ENCODE peak calls at places on chromosome 18, in five cellular contexts. One of them, this sample, is unnamed.
A peak's percentile ranks its signal among the peaks of the same experiment; 100 is the strongest.

GRCh38 chr18:67072789-67073188 is 443.7 kb downstream of the DSEL start:
- DNase-seq in chondrocyte: no peak
- DNase-seq in Peyer's patch: no peak
- DNase-seq in uterus: no peak
- DNase-seq in fibroblast of lung: no peak
- DNase-seq in this sample: no peak

GRCh38 chr18:49988101-49988500 is 174.8 kb upstream of the ACAA2 start:
- DNase-seq in chondrocyte: no peak
- DNase-seq in uterus: no peak
- DNase-seq in fibroblast of lung: no peak
- DNase-seq in Peyer's patch: no peak
- DNase-seq in this sample: no peak

GRCh38 chr18:40293311-40293710 is 1661.7 kb upstream of the PIK3C3 start:
- DNase-seq in fibroblast of lung: peak; percentile 65
- DNase-seq in Peyer's patch: no peak
- DNase-seq in chondrocyte: no peak
- DNase-seq in uterus: no peak
- DNase-seq in this sample: no peak

GRCh38 chr18:39389800-39390379 is 1824.3 kb upstream of the CELF4 start:
- DNase-seq in fibroblast of lung: peak; percentile 28
- DNase-seq in chondrocyte: no peak
- DNase-seq in uterus: no peak
- DNase-seq in Peyer's patch: no peak
- DNase-seq in this sample: no peak

GRCh38 chr18:33708876-33709275 is 130.9 kb downstream of the ASXL3 start:
- DNase-seq in chondrocyte: no peak
- DNase-seq in uterus: no peak
- DNase-seq in fibroblast of lung: no peak
- DNase-seq in Peyer's patch: no peak
- DNase-seq in this sample: no peak

GRCh38 chr18:42157878-42158277 is 202.8 kb downstream of the PIK3C3 start:
- DNase-seq in uterus: no peak
- DNase-seq in Peyer's patch: no peak
- DNase-seq in chondrocyte: no peak
- DNase-seq in fibroblast of lung: no peak
- DNase-seq in this sample: no peak

GRCh38 chr18:79436556-79437275 is 41.0 kb downstream of the NFATC1 start:
- DNase-seq in uterus: no peak
- DNase-seq in fibroblast of lung: no peak
- DNase-seq in chondrocyte: no peak
- DNase-seq in Peyer's patch: no peak
- DNase-seq in this sample: no peak

GRCh38 chr18:80009661-80010550 is 21.5 kb upstream of the TXNL4A start:
- DNase-seq in uterus: peak; percentile 56
- DNase-seq in chondrocyte: no peak
- DNase-seq in Peyer's patch: no peak
- DNase-seq in fibroblast of lung: peak; percentile 97
- DNase-seq in this sample: peak; percentile 90

GRCh38 chr18:9861933-9862332 is 23.8 kb upstream of the TXNDC2 start:
- DNase-seq in chondrocyte: no peak
- DNase-seq in uterus: no peak
- DNase-seq in Peyer's patch: no peak
- DNase-seq in fibroblast of lung: no peak
- DNase-seq in this sample: no peak

GRCh38 chr18:6370410-6370809 is 44.3 kb downstream of the L3MBTL4 start:
- DNase-seq in Peyer's patch: no peak
- DNase-seq in uterus: no peak
- DNase-seq in fibroblast of lung: no peak
- DNase-seq in chondrocyte: no peak
- DNase-seq in this sample: no peak

GRCh38 chr18:8329186-8329771 is 280.0 kb upstream of the RAB12 start:
- DNase-seq in chondrocyte: no peak
- DNase-seq in fibroblast of lung: peak; percentile 94
- DNase-seq in Peyer's patch: no peak
- DNase-seq in uterus: no peak
- DNase-seq in this sample: peak; percentile 69

GRCh38 chr18:13112982-13113381 is 105.6 kb upstream of the LDLRAD4 start:
- DNase-seq in chondrocyte: no peak
- DNase-seq in Peyer's patch: no peak
- DNase-seq in fibroblast of lung: peak; percentile 42
- DNase-seq in uterus: peak; percentile 49
- DNase-seq in this sample: peak; percentile 68

GRCh38 chr18:35088931-35089330 is 47.7 kb downstream of the MAPRE2 start:
- DNase-seq in Peyer's patch: no peak
- DNase-seq in fibroblast of lung: no peak
- DNase-seq in chondrocyte: no peak
- DNase-seq in uterus: no peak
- DNase-seq in this sample: peak; percentile 9

DNA sequence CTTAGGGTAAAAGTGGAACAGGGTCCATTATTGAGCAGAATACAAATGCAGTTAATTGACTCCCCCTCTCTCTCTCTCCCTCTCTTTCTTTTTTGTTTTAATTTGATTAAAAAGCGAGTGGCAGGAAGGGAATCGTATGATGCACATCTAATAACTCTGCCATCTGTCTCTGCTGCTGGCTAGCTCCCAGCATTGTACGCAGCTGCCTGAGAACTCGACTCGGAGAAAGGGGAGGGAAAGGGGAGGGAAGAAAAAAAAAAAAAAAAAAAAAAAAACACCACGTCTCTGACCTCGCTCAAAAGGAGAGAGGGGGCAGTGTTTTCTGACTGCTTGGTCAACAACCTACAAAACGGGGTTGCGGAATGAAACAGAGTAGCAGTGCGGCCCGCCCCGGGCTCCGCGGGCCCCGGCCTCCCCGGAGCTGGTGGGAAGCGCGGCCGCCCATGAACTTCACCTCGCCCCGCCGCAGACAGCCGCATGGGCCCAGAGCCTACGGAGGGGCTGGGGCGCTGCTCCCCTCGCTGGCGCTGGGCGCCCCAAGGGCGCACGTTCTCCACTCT is 265.7 kb downstream of the TCF4 start:
- DNase-seq in uterus: peak; percentile 83
- DNase-seq in Peyer's patch: peak; percentile 58
- DNase-seq in fibroblast of lung: peak; percentile 98
- DNase-seq in chondrocyte: no peak
- DNase-seq in this sample: peak; percentile 97
- TF ChIP-seq CTCF in uterus: no peak
- TF ChIP-seq CTCF in Peyer's patch: no peak
- TF ChIP-seq CTCF in fibroblast of lung: no peak
- TF ChIP-seq CTCF in chondrocyte: peak; percentile 48
- TF ChIP-seq CTCF in this sample: peak; percentile 15

DNA sequence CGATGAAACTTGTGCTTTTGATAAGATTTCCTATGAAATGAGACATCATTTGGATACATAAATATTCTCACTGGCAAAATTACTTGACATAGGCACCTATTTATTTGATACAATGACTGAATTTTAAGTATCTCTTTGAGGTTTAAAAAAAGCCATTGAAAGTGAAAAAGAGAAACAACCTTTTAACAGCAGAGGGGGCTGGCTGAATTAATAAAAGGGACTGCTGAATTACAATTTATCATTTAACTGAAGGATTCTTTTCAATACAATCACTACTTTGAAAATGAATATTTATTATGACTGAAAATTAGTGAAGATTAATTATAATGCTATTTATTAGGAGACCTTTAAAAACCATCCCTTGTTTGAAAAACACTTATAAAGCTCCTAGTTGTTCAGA is 335.3 kb downstream of the DLGAP1 start:
- DNase-seq in Peyer's patch: no peak
- DNase-seq in uterus: no peak
- DNase-seq in fibroblast of lung: no peak
- DNase-seq in chondrocyte: no peak
- DNase-seq in this sample: no peak
- TF ChIP-seq CTCF in Peyer's patch: no peak
- TF ChIP-seq CTCF in uterus: no peak
- TF ChIP-seq CTCF in fibroblast of lung: no peak
- TF ChIP-seq CTCF in chondrocyte: peak; percentile 65
- TF ChIP-seq CTCF in this sample: no peak

DNA sequence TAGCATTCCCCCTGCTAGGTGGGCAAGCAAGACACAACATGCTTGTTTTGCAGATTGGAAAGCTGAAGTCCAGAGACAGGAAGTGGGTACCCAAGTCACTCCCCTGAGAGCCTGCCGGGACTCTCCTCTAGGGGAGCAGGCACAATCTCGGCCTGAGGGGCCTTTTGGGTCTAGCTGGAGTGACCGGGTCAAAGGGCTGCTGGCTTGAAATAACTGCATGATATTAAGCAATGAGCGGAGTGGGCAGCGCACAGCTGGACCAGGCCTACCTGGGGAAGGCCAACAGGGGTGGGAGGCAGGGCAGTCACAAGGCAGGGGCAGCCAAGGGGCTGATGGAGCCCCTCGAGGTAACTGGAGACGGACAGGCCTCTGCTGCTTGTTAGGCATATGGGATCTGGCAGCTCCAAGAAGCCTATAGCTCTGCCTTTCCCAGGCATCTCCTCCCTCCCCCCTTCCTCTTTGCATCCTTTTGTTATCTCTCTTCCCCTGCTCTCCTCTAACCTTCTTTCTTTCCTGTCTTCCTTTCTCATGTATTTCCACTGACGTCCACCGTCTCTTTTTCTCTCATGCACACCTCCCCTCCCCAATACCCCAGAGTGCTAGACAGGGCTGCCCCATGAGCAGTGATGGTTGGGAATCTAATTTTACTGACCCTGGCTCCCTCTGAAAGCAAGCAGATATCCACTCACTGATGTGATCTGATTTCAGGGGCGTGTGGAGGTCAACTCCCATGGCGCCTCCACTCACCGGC is 237.5 kb downstream of the LOXHD1 start:
- DNase-seq in Peyer's patch: no peak
- DNase-seq in fibroblast of lung: no peak
- DNase-seq in chondrocyte: no peak
- DNase-seq in uterus: no peak
- DNase-seq in this sample: no peak
- TF ChIP-seq CTCF in Peyer's patch: no peak
- TF ChIP-seq CTCF in fibroblast of lung: no peak
- TF ChIP-seq CTCF in chondrocyte: no peak
- TF ChIP-seq CTCF in uterus: no peak
- TF ChIP-seq CTCF in this sample: no peak

GRCh38 chr18:14976736-14977430 is 228.9 kb downstream of the ANKRD30B start:
- DNase-seq in uterus: no peak
- DNase-seq in fibroblast of lung: peak; percentile 47
- DNase-seq in chondrocyte: no peak
- DNase-seq in Peyer's patch: no peak
- DNase-seq in this sample: no peak

GRCh38 chr18:14978191-14978590 is 230.2 kb downstream of the ANKRD30B start:
- DNase-seq in chondrocyte: no peak
- DNase-seq in fibroblast of lung: no peak
- DNase-seq in Peyer's patch: no peak
- DNase-seq in uterus: no peak
- DNase-seq in this sample: no peak

GRCh38 chr18:14979875-14980274 is 231.9 kb downstream of the ANKRD30B start:
- DNase-seq in chondrocyte: no peak
- DNase-seq in uterus: no peak
- DNase-seq in Peyer's patch: no peak
- DNase-seq in fibroblast of lung: no peak
- DNase-seq in this sample: no peak

GRCh38 chr18:14975431-14975830 is 227.5 kb downstream of the ANKRD30B start:
- DNase-seq in fibroblast of lung: no peak
- DNase-seq in uterus: no peak
- DNase-seq in chondrocyte: no peak
- DNase-seq in Peyer's patch: no peak
- DNase-seq in this sample: no peak

GRCh38 chr18:14978962-14979535 is 231.1 kb downstream of the ANKRD30B start:
- DNase-seq in Peyer's patch: peak; percentile 72
- DNase-seq in fibroblast of lung: peak; percentile 58
- DNase-seq in chondrocyte: no peak
- DNase-seq in uterus: no peak
- DNase-seq in this sample: no peak
- TF ChIP-seq CTCF in Peyer's patch: peak; percentile 53
- TF ChIP-seq CTCF in fibroblast of lung: peak; percentile 49
- TF ChIP-seq CTCF in chondrocyte: no peak
- TF ChIP-seq CTCF in uterus: no peak
- TF ChIP-seq CTCF in this sample: no peak